ENCODE peak calls at places on chromosomes 3 and 15, in five cellular contexts. L is HEK293T, N is HepG2, K is H1, B is GM12878. Z is an unnamed sample.

GRCh38 chr3:114308830-114309229 is 15.0 kb downstream of the TIGIT start:
- DNase-seq in L (no peak), N (no peak), K (no peak), B (no peak), Z (no peak)

GRCh38 chr3:146546366-146546965 is 2.1 kb upstream of the PLSCR1 start:
- DNase-seq in L (no peak), N (no peak), K (no peak), B (no peak), Z (no peak)

GRCh38 chr15:81859737-81860516 is 185.9 kb downstream of the MEX3B start:
- DNase-seq in L (no peak), N (no peak), K (no peak), B (no peak), Z (no peak)

GRCh38 chr15:34158355-34158754 is 51.5 kb downstream of the KATNBL1 start:
- DNase-seq in L (no peak), N (peak; percentile 63), K (no peak), B (no peak), Z (no peak)

GRCh38 chr3:67630666-67631362 is 23.6 kb downstream of the SUCLG2 start:
- DNase-seq in L (no peak), N (no peak), K (no peak), B (no peak), Z (no peak)

GRCh38 chr3:169623971-169624370 is 39.5 kb downstream of the MECOM start:
- DNase-seq in L (no peak), N (no peak), K (no peak), B (no peak), Z (no peak)

GRCh38 chr3:24155291-24155690 is 210.2 kb downstream of the NR1D2 start:
- DNase-seq in L (no peak), N (no peak), K (no peak), B (no peak), Z (no peak)

GRCh38 chr15:63948971-63949370 is 97.3 kb downstream of the DAPK2 start:
- DNase-seq in L (no peak), N (no peak), K (no peak), B (no peak), Z (no peak)

GRCh38 chr15:68524753-68525584 is 53.8 kb upstream of the CORO2B start:
- DNase-seq in L (no peak), N (no peak), K (no peak), B (no peak), Z (no peak)

GRCh38 chr3:197613187-197613586 is 57.4 kb upstream of the BDH1 start:
- DNase-seq in L (no peak), N (no peak), K (no peak), B (no peak), Z (no peak)

GRCh38 chr15:100216177-100216576 is 125.6 kb downstream of the ADAMTS17 start:
- DNase-seq in L (no peak), N (no peak), K (no peak), B (no peak), Z (no peak)

GRCh38 chr3:46321461-46322104 is 32.3 kb upstream of the CCR2 start:
- DNase-seq in L (no peak), N (no peak), K (no peak), B (no peak), Z (no peak)

GRCh38 chr3:62368705-62369475 is 4.5 kb downstream of the FEZF2 start:
- DNase-seq in L (peak; percentile 58), N (no peak), K (no peak), B (no peak), Z (no peak)

GRCh38 chr3:100465871-100466777 is 26.3 kb upstream of the TMEM45A start:
- DNase-seq in L (no peak), N (no peak), K (no peak), B (peak; percentile 35), Z (no peak)

GRCh38 chr3:124907957-124908356 is 20.8 kb upstream of the ITGB5 start:
- DNase-seq in L (no peak), N (no peak), K (no peak), B (no peak), Z (peak; percentile 47)

GRCh38 chr3:128237348-128238099 is 84.2 kb downstream of the EEFSEC start:
- DNase-seq in L (no peak), N (no peak), K (no peak), B (no peak), Z (no peak)

GRCh38 chr3:119731545-119732343 is 28.9 kb downstream of the CFAP91 start:
- DNase-seq in L (no peak), N (no peak), K (no peak), B (no peak), Z (no peak)

GRCh38 chr15:40844543-40844981 is 714 bp downstream of the SPINT1 start:
- DNase-seq in L (no peak), N (no peak), K (no peak), B (no peak), Z (no peak)

GRCh38 chr3:4722103-4722502 is 229.0 kb downstream of the ITPR1 start:
- DNase-seq in L (peak; percentile 21), N (peak; percentile 56), K (no peak), B (no peak), Z (no peak)

GRCh38 chr3:45992133-45992729 is 3.4 kb downstream of the FYCO1 start:
- DNase-seq in L (no peak), N (no peak), K (no peak), B (no peak), Z (no peak)

GRCh38 chr3:33083958-33084357 is 13.0 kb downstream of the GLB1 start:
- DNase-seq in L (no peak), N (no peak), K (no peak), B (no peak), Z (no peak)
- TF ChIP-seq SUZ12 in L (no peak), N (no peak), K (no peak), B (no peak), Z (no peak)

DNA sequence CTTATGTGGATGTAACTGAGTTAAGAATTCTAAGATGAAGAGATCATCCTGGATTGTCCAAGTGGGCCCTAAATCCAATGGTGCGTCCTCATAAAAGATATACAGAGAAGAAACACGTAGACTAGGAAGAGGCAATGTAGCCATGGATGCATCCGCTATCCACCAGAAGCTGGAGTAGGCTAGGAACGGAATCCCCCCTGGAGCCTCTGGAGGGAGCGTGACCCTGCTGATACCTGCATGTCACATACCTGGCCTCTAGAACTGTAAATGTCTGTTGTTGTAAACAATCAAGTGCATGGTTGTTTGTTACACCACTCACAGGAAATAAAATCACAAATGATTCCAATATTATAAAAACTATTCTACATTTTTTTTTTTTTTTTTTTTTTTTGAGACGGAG is 254.5 kb upstream of the RORA start:
- DNase-seq in L (no peak), N (no peak), K (no peak), B (no peak), Z (no peak)
- TF ChIP-seq SUZ12 in L (no peak), N (no peak), K (no peak), B (no peak), Z (no peak)

DNA sequence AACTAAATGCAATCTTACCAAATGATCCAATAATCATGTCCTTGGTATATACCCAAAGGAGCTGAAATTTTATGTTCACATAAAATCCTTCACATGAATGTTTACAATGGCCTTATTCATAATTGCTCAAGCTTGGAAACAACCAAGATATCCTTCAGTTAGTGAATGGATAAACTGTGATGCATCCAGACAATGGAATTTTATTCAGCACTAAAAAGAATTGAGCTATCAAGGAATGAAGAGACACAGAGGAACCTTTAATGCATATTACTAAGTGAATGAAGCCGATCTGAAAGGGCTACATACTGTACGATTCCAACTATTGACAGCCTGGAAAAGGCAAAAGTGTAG is 168.4 kb downstream of the PDE8A start:
- DNase-seq in L (no peak), N (no peak), K (no peak), B (no peak), Z (no peak)
- TF ChIP-seq SUZ12 in L (no peak), N (no peak), K (no peak), B (no peak), Z (no peak)

DNA sequence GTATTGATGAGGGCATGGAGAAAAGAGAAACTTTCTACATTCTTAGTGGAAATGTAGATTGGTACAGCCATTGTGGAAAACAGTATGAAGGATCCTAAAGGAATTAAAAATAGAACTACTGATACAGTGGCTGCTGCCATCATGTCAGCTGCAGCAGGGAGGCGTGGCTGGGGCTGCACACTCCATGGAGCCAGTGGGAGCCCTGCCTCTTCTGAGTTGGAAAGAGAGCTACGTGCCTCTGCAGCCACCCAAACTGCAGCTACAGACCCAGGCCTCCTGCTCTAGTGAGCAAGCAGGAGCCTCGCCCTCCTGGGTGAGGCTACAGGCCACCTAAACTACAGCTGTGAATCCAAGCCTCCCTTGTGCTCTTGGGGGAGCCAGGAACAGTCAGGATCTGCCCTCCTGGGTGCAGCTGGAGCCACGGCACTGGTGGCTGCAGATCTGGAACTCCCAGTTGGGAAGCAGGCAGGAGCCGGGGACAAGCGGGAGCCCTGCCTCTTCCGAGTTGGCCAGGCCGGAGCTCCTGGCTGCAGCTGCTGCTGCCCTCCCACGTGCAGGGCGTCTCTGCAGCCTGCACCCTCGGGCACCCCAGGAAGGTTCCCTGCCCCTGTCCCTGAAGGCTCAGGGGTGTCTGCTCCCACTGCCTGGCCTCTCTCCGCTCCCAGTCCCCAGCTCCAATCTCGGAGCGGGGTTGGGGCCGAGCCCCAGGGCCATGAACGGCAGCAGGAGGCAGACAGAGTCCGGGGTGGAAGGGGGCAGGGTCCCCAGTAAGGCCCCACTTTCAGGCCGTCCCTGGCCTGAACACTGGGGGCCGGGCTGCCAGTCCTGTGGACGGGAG is 64.5 kb downstream of the THBS1 start:
- DNase-seq in L (no peak), N (no peak), K (no peak), B (no peak), Z (no peak)
- TF ChIP-seq SUZ12 in L (no peak), N (no peak), K (no peak), B (no peak), Z (no peak)